ENCODE peak calls at places on chromosomes 11 and 22, in seven cellular contexts. T is A172, G is nucleus accumbens, M is uterus, C is hypothalamus, Q is posterior vena cava, X is neural crest cell. D is an unnamed sample.

GRCh38 chr22:40426671-40427070 is 56.3 kb downstream of the SGSM3 start:
- DNase-seq in G (peak; percentile 87), T (peak; percentile 41), X (no peak), C (peak; percentile 64), M (no peak), Q (peak; percentile 35), D (no peak)

GRCh38 chr11:32497951-32498350 is 62.6 kb upstream of the WT1 start:
- DNase-seq in C (no peak), M (peak; percentile 28), Q (no peak), G (no peak), X (no peak), T (no peak), D (no peak)

GRCh38 chr11:93737904-93738612 is 3.2 kb downstream of the TAF1D start:
- DNase-seq in T (no peak), X (no peak), C (no peak), M (no peak), Q (no peak), G (no peak), D (no peak)

GRCh38 chr11:132472411-132473205 is 1059.7 kb downstream of the OPCML start:
- DNase-seq in T (no peak), Q (no peak), C (no peak), X (no peak), M (no peak), G (no peak), D (no peak)

GRCh38 chr11:119520400-119520799 is 97.4 kb upstream of the THY1 start:
- DNase-seq in Q (no peak), T (no peak), C (no peak), M (no peak), X (no peak), G (no peak), D (no peak)

GRCh38 chr22:38964306-38964705 is 6.9 kb downstream of the APOBEC3A start:
- DNase-seq in T (no peak), G (no peak), Q (no peak), C (no peak), M (no peak), X (no peak), D (no peak)

GRCh38 chr11:87180743-87181142 is 143.0 kb downstream of the TMEM135 start:
- DNase-seq in M (no peak), X (no peak), T (peak; percentile 1), G (no peak), Q (no peak), C (no peak), D (no peak)

GRCh38 chr22:44628273-44628672 is 73.7 kb upstream of the PRR5 start:
- DNase-seq in X (no peak), C (no peak), T (no peak), M (no peak), Q (peak; percentile 47), G (no peak), D (no peak)

GRCh38 chr11:68380786-68381622 is 68.6 kb downstream of the LRP5 start:
- DNase-seq in C (no peak), Q (no peak), X (no peak), M (peak; percentile 49), T (no peak), G (no peak), D (no peak)

D was measured in BE2C.